ENCODE peak calls at places on chromosomes 11 and 22, in seven cellular contexts. E, P, Z, D, J, L and T are unnamed samples.

GRCh38 chr22:38305481-38306448 is 11.5 kb downstream of the CSNK1E start:
- DNase-seq in E (peak), P (no peak), Z (peak), D (no peak), J (peak), L (peak), T (no peak)

GRCh38 chr11:9094420-9094819 is 3.0 kb upstream of the SCUBE2 start:
- DNase-seq in E (no peak), P (no peak), Z (no peak), D (no peak), J (no peak), L (no peak), T (no peak)

GRCh38 chr22:27989758-27990450 is 70.8 kb upstream of the PITPNB start:
- DNase-seq in E (no peak), P (no peak), Z (no peak), D (no peak), J (no peak), L (no peak), T (no peak)

GRCh38 chr11:121717296-121717695 is 264.5 kb upstream of the SORL1-AS1 start:
- DNase-seq in E (no peak), P (no peak), Z (no peak), D (no peak), J (no peak), L (no peak), T (no peak)

GRCh38 chr11:47355283-47356128 is 3.0 kb upstream of the MYBPC3 start:
- DNase-seq in E (peak), P (peak), Z (peak), D (peak), J (peak), L (peak), T (peak)

GRCh38 chr11:111733009-111733408 is 33.2 kb downstream of the PPP2R1B start:
- DNase-seq in E (no peak), P (no peak), Z (peak), D (no peak), J (peak), L (peak), T (no peak)

GRCh38 chr11:6319001-6319878 is 1.1 kb downstream of the CAVIN3 start:
- DNase-seq in E (no peak), P (no peak), Z (no peak), D (peak), J (peak), L (peak), T (no peak)

GRCh38 chr11:2210366-2211112 is 38.9 kb upstream of the TH start:
- DNase-seq in E (no peak), P (no peak), Z (no peak), D (no peak), J (no peak), L (no peak), T (no peak)

GRCh38 chr22:18954941-18955571 is 19.0 kb upstream of the PRODH start:
- DNase-seq in E (no peak), P (no peak), Z (no peak), D (no peak), J (no peak), L (no peak), T (no peak)

GRCh38 chr22:26556904-26557303 is 33.0 kb downstream of the TPST2 start:
- DNase-seq in E (no peak), P (no peak), Z (no peak), D (no peak), J (no peak), L (no peak), T (no peak)

GRCh38 chr11:2806351-2807058 is 79.1 kb downstream of the CDKN1C start:
- DNase-seq in E (no peak), P (no peak), Z (no peak), D (no peak), J (no peak), L (no peak), T (no peak)

GRCh38 chr11:71188886-71189767 is 63.2 kb downstream of the SHANK2 start:
- DNase-seq in E (no peak), P (no peak), Z (no peak), D (no peak), J (no peak), L (no peak), T (no peak)

GRCh38 chr22:46515208-46516111 is 22.0 kb downstream of the CELSR1 start:
- DNase-seq in E (no peak), P (no peak), Z (peak), D (no peak), J (no peak), L (peak), T (no peak)

GRCh38 chr11:29802522-29802921 is 214.3 kb downstream of the KCNA4 start:
- DNase-seq in E (no peak), P (no peak), Z (no peak), D (no peak), J (no peak), L (no peak), T (no peak)

GRCh38 chr11:8368194-8368593 is 104.5 kb upstream of the LMO1 start:
- DNase-seq in E (no peak), P (no peak), Z (no peak), D (no peak), J (no peak), L (no peak), T (no peak)

GRCh38 chr11:133065847-133066485 is 466.3 kb downstream of the OPCML start:
- DNase-seq in E (peak), P (no peak), Z (no peak), D (no peak), J (no peak), L (no peak), T (no peak)